ENCODE peak calls at places on chromosomes 3 and 15, in four cellular contexts. S is breast epithelium, U is body of pancreas, Z is AG10803. L is an unnamed sample.
A peak's percentile ranks its signal among the peaks of the same experiment; 100 is the strongest.

GRCh38 chr15:75840659-75841058 is 2.6 kb upstream of the UBE2Q2 start:
- DNase-seq in S (no peak), Z (peak; percentile 72), U (peak; percentile 32), L (peak; percentile 56)

GRCh38 chr15:63372018-63372705 is 9.5 kb downstream of the CA12 start:
- DNase-seq in Z (peak; percentile 98), U (peak; percentile 46), S (no peak), L (no peak)

GRCh38 chr3:133487920-133488540 is 85.5 kb upstream of the CDV3 start:
- DNase-seq in Z (no peak), S (no peak), U (peak; percentile 29), L (peak; percentile 38)

GRCh38 chr3:184560992-184561328 is 625 bp upstream of the EPHB3 start:
- DNase-seq in S (no peak), U (no peak), Z (no peak), L (no peak)

GRCh38 chr15:78299302-78300102 is at the start of gene SKIC8:
- DNase-seq in Z (peak; percentile 88), S (peak; percentile 90), U (peak; percentile 95), L (peak; percentile 90)

GRCh38 chr3:86969500-86970189 is 21.3 kb downstream of the VGLL3 start:
- DNase-seq in Z (no peak), U (no peak), S (no peak), L (peak; percentile 46)

GRCh38 chr3:46934067-46934466 is 42.5 kb downstream of the CCDC12 start:
- DNase-seq in U (no peak), S (no peak), Z (no peak), L (no peak)

GRCh38 chr15:40239671-40240618 is 1.1 kb downstream of the PAK6 start:
- DNase-seq in U (no peak), S (peak; percentile 38), Z (no peak), L (no peak)

GRCh38 chr3:112973325-112974177 is 1.4 kb downstream of the CD200R1 start:
- DNase-seq in Z (no peak), U (no peak), S (no peak), L (no peak)

GRCh38 chr15:77578641-77579372 is 53.9 kb downstream of the LINGO1 start:
- DNase-seq in U (no peak), Z (no peak), S (no peak), L (no peak)

GRCh38 chr15:51641490-51642135 is 19.0 kb upstream of the DMXL2 start:
- DNase-seq in S (no peak), Z (no peak), U (no peak), L (no peak)

GRCh38 chr3:168722091-168722490 is 626.4 kb upstream of the GOLIM4 start:
- DNase-seq in U (no peak), Z (peak; percentile 4), S (no peak), L (no peak)

GRCh38 chr3:177569823-177570657 is 372.8 kb upstream of the TBL1XR1 start:
- DNase-seq in U (no peak), S (no peak), Z (peak; percentile 80), L (no peak)

GRCh38 chr3:79766474-79767193 is 1.2 kb downstream of the ROBO1 start:
- DNase-seq in Z (no peak), U (no peak), S (no peak), L (no peak)

GRCh38 chr15:73715417-73715816 is 31.2 kb downstream of the CD276 start:
- DNase-seq in Z (no peak), U (no peak), S (no peak), L (no peak)

GRCh38 chr3:53190659-53191058 is 29.6 kb downstream of the PRKCD start:
- DNase-seq in S (no peak), U (no peak), Z (no peak), L (no peak)

GRCh38 chr15:74768099-74768770 is 13.6 kb upstream of the CSK start:
- DNase-seq in Z (no peak), U (no peak), S (no peak), L (no peak)

GRCh38 chr3:114400369-114400768 is 106.5 kb downstream of the TIGIT start:
- DNase-seq in Z (no peak), U (no peak), S (no peak), L (no peak)

GRCh38 chr3:112635674-112636073 is 5.3 kb downstream of the CCDC80 start:
- DNase-seq in U (peak; percentile 27), Z (peak; percentile 87), S (no peak), L (no peak)

GRCh38 chr15:59292393-59292792 is 80.3 kb downstream of the MYO1E start:
- DNase-seq in S (peak; percentile 58), U (peak; percentile 46), Z (peak; percentile 26), L (no peak)
- H3K4me3 ChIP-seq in S (no peak overlapping the region), U (no peak overlapping the region), Z (no peak overlapping the region), L (no peak overlapping the region)

DNA sequence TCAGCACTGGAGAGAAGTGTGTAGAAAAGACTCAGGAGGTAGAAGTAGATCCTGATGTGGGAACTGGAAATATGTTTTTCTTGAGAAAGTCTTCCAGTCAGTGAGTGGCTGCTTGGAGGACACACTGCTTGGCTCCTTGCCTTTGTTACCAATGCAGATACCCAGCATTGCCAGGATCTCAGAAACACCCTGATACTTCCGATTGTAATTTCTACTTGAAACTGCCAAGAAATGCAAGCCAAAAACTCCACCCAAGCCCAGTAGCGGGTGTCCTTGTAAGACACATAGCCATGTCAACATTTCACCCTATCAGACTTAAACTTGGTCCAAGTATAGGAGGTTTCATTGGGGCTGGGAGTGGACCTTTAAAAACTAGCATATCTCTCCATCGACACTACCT is 141.8 kb downstream of the ALDH1A2 start:
- DNase-seq in U (peak; percentile 68), S (no peak), Z (no peak), L (no peak)
- H3K4me3 ChIP-seq in U (no peak overlapping the region), S (no peak overlapping the region), Z (no peak overlapping the region), L (no peak overlapping the region)

GRCh38 chr3:105422645-105423044 is 55.9 kb downstream of the ALCAM start:
- DNase-seq in S (no peak), Z (no peak), U (no peak), L (no peak)
- H3K4me3 ChIP-seq in S (no peak overlapping the region), Z (no peak overlapping the region), U (no peak overlapping the region), L (no peak overlapping the region)

GRCh38 chr3:196162679-196163078 is 48.5 kb downstream of the ZDHHC19 start:
- DNase-seq in U (peak; percentile 48), S (no peak), Z (no peak), L (no peak)

GRCh38 chr3:196165850-196166249 is 45.4 kb downstream of the ZDHHC19 start:
- DNase-seq in U (no peak), Z (no peak), S (no peak), L (no peak)

GRCh38 chr3:196164576-196164975 is 46.6 kb downstream of the ZDHHC19 start:
- DNase-seq in Z (no peak), U (no peak), S (no peak), L (no peak)

GRCh38 chr3:196163212-196163611 is 48.0 kb downstream of the ZDHHC19 start:
- DNase-seq in Z (no peak), U (no peak), S (no peak), L (no peak)

DNA sequence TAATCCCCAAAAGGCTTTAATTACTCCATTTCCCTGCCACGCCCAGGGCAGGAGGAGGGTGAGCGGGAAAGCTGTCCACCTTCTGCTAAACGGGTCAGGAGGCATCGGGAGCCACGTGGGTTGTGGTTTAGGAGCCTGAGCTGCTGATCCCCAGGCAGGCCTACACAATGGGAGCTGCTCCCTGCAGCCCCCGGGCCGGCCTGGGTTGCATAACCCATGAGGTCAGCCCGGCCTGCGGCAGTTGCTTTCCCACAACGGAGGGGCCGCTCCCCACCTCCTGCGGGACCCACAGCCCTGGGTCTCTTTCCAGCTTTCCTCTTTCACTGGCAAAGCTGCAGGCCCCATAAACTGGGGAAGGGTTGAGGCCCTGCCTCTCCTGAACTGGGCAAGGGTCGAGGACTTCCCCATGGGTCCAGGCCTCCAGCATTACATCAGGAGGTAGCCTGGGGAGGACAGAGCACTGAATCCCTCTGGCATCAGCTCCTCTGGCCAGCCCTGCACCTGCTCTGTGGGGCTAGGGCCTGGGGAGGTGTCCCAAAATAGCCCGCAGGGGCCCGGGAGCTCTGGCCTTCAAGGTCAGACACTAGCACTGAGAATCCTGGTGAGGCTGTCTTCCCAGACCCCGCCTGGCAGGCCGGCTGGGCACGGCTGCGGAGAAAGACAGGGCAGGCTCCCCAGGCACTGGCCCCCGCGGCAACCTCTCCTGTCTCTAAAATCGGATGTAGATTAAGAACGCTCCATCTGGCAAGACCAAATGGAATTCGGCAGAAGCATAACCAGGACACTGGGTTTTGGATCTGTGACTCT is 47.3 kb downstream of the ZDHHC19 start:
- DNase-seq in S (no peak), Z (no peak), U (peak; percentile 27), L (peak; percentile 23)
- H3K4me3 ChIP-seq in S (no peak overlapping the region), Z (no peak overlapping the region), U (no peak overlapping the region), L (no peak overlapping the region)

GRCh38 chr15:71261418-71261817 is 146.1 kb downstream of the THSD4 start:
- DNase-seq in Z (no peak), S (no peak), U (no peak), L (no peak)
- H3K4me3 ChIP-seq in Z (no peak overlapping the region), S (no peak overlapping the region), U (no peak overlapping the region), L (no peak overlapping the region)

GRCh38 chr3:99505200-99505599 is 133.2 kb upstream of the COL8A1 start:
- DNase-seq in Z (no peak), S (no peak), U (no peak), L (no peak)

GRCh38 chr3:99502871-99503270 is 135.5 kb upstream of the COL8A1 start:
- DNase-seq in U (no peak), S (no peak), Z (no peak), L (no peak)

GRCh38 chr3:99504258-99504657 is 134.1 kb upstream of the COL8A1 start:
- DNase-seq in U (no peak), S (no peak), Z (peak; percentile 96), L (no peak)

GRCh38 chr3:99505646-99506269 is 132.6 kb upstream of the COL8A1 start:
- DNase-seq in S (no peak), U (peak; percentile 59), Z (peak; percentile 98), L (no peak)

DNA sequence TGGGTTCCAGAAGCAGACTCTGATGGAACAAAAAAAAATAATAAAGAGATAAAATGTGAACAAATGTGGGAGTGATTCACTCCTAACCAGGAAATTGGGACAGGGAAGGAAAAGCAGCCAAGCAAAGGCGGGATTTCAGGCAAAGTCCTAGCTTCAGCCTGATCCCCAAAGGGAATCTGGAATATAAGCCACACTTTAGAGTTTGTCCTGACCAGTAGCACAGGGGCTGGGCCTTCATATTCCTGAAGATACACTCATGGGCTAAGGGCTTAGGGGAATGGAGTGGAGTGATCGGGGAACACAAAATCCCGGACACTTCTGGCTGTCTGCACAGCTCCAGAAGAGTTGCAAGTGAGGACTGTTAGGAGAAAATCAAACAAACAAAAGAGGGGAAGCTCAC is 135.0 kb upstream of the COL8A1 start:
- DNase-seq in U (no peak), Z (peak; percentile 59), S (no peak), L (no peak)
- H3K4me3 ChIP-seq in U (no peak overlapping the region), Z (no peak overlapping the region), S (no peak overlapping the region), L (no peak overlapping the region)

DNA sequence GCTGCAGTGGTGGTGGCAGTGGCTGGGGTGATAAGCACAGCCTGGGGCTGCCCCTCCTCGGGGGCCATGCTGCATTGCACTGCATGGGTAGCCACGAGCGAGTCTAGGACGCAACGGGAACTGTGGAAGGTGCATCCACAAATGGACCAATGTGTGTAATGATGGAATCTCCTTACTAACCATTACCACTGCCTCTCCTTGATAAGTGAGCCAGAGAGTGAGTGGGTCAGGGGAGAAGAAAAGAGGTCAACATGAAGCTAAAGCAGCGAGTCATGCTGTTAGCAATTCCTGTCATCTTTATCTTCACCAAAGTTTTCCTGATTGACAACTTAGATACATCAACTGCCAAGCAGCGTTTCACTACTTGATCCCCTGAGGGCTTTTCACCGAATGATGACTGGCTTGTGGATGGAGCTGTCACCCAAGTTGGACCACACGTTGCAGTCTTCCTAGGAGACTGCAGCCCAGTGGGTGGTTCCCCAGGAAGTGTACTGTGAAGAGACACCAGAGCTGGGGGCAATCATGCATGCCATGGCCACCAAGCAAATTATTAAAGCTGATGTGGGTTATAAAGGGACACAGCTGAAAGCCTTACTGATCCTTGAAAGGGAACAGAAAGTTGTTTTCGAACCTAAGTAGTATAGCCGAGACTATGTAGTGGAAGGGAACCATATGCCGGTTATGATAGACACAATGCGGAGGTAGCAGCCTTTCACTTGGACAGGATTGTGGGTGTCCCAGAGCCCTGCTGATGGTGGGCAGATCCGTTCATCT is 20.6 kb downstream of the SAMD7 start:
- DNase-seq in S (no peak), U (no peak), Z (no peak), L (no peak)
- H3K4me3 ChIP-seq in S (no peak overlapping the region), U (no peak overlapping the region), Z (no peak overlapping the region), L (no peak overlapping the region)

L was measured in adrenal gland.